ENCODE peak calls at places on chromosomes 11 and 22, in five cellular contexts. T, P, V, W and B are unnamed samples. For H3K4me1, the result is how much of the 10 kb centered on the place peaks cover.

GRCh38 chr11:59201376-59201775 is 11.4 kb downstream of the MPEG1 start:
- DNase-seq in T (no peak), P (no peak), V (no peak), W (no peak), B (no peak)

GRCh38 chr11:68315581-68315920 is 3.2 kb downstream of the LRP5 start:
- DNase-seq in T (peak), P (no peak), V (no peak), W (no peak), B (no peak)

GRCh38 chr11:125371451-125371935 is 124.6 kb downstream of the FEZ1 start:
- DNase-seq in T (no peak), P (no peak), V (no peak), W (no peak), B (no peak)

GRCh38 chr11:58958500-58958899 is 19.2 kb downstream of the GLYATL1 start:
- DNase-seq in T (peak), P (peak), V (no peak), W (no peak), B (peak)

GRCh38 chr22:37262346-37262745 is 18.3 kb upstream of the RAC2 start:
- DNase-seq in T (no peak), P (no peak), V (no peak), W (no peak), B (no peak)

GRCh38 chr11:88104408-88104807 is 70.8 kb downstream of the RAB38 start:
- DNase-seq in T (no peak), P (no peak), V (no peak), W (no peak), B (no peak)

GRCh38 chr11:126459691-126460404 is 104.4 kb downstream of the ST3GAL4 start:
- DNase-seq in T (no peak), P (no peak), V (no peak), W (peak), B (no peak)

GRCh38 chr11:73995731-73996130 is 13.1 kb upstream of the UCP2 start:
- DNase-seq in T (no peak), P (no peak), V (no peak), W (no peak), B (no peak)

GRCh38 chr11:97703815-97704214 is 1314.0 kb downstream of the JRKL start:
- DNase-seq in T (no peak), P (no peak), V (no peak), W (no peak), B (no peak)

GRCh38 chr22:44701824-44702478 is at the start of gene PRR5:
- DNase-seq in T (peak), P (peak), V (peak), W (peak), B (peak)

GRCh38 chr11:67465190-67465522 is 3.9 kb downstream of the TMEM134 start:
- DNase-seq in T (peak), P (no peak), V (no peak), W (no peak), B (no peak)

GRCh38 chr22:43370045-43370444 is 26.9 kb upstream of the SCUBE1 start:
- DNase-seq in T (no peak), P (no peak), V (no peak), W (no peak), B (no peak)

GRCh38 chr22:18024276-18024939 is at the start of gene MICAL3:
- DNase-seq in T (peak), P (peak), V (peak), W (peak), B (no peak)

GRCh38 chr11:57322881-57323467 is 1.8 kb downstream of the TNKS1BP1 start:
- DNase-seq in T (no peak), P (no peak), V (no peak), W (no peak), B (no peak)

GRCh38 chr11:69326622-69327219 is 32.8 kb downstream of the MYEOV start:
- DNase-seq in T (peak), P (no peak), V (no peak), W (no peak), B (no peak)

GRCh38 chr22:43858156-43858895 is 4.0 kb downstream of the SULT4A1 start:
- DNase-seq in T (no peak), P (no peak), V (peak), W (no peak), B (no peak)

DNA sequence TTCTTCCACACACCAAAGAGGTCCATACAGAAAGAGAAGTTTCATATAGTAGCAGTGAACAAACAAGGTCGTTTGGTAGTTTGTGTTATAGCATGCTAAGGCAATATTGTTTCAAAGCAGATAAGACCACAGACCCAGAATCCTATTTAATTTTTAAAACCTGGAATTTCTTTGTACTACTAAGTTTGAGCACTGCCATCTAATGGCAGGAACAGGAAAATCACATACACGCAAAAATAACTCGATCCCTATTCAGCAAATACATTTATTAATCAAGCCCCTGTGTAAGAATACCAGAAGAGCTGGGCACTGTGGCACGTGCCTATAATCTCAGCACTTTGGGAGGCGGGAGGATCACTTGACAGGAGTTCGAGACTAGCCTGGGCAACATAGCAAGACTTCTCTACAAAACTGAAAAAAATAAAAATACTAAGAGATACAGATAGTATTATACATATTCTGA is 2.9 kb upstream of the BTBD10 start:
- DNase-seq in T (no peak), P (peak), V (no peak), W (no peak), B (no peak)
- H3K4me1 ChIP-seq in T (under half), P (under half), V (under half), W (under half), B (under half)

DNA sequence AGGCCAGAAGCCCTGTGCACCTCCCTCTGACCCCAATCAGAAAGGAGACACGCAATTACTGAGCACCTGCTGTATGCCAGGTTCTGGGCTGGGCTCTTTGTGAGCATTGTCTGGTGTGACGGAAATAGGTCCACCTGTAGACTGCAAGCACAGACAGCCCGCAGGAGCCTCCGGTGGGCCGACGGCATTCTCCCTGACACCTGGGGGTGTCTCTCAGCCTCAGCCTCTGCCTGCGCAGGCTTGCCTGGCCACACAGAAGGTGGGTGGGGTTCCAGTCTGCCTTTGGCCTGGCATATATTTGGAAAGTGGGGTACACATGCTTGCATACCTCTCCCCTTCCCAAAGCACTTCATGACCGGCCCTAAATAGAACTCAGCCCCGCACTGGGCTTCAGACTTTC is 129.3 kb downstream of the BUD13 start:
- DNase-seq in T (peak), P (no peak), V (no peak), W (no peak), B (no peak)
- H3K27ac ChIP-seq in T (no peak), P (no peak), V (no peak), W (no peak), B (no peak)

GRCh38 chr11:105000797-105001196 is 22.2 kb downstream of the CASP5 start:
- DNase-seq in T (no peak), P (no peak), V (no peak), W (no peak), B (no peak)
- TF ChIP-seq CTCF in T (no peak), P (peak), V (no peak), W (peak), B (peak)

GRCh38 chr11:19810852-19811251 is 98.2 kb downstream of the NAV2 start:
- DNase-seq in T (no peak), P (no peak), V (no peak), W (no peak), B (no peak)
- H3K4me1 ChIP-seq in T (under half), P (under half), V (under half), W (half or more), B (half or more)

GRCh38 chr11:65778901-65779668 is 1.7 kb downstream of the AP5B1 start:
- DNase-seq in T (peak), P (no peak), V (no peak), W (no peak), B (no peak)

GRCh38 chr11:65776710-65777141 is 4.0 kb downstream of the AP5B1 start:
- DNase-seq in T (no peak), P (no peak), V (no peak), W (no peak), B (peak)

GRCh38 chr11:65777241-65777640 is 3.5 kb downstream of the AP5B1 start:
- DNase-seq in T (peak), P (no peak), V (no peak), W (no peak), B (peak)

GRCh38 chr11:65778431-65778900 is 2.3 kb downstream of the AP5B1 start:
- DNase-seq in T (peak), P (no peak), V (no peak), W (no peak), B (peak)

DNA sequence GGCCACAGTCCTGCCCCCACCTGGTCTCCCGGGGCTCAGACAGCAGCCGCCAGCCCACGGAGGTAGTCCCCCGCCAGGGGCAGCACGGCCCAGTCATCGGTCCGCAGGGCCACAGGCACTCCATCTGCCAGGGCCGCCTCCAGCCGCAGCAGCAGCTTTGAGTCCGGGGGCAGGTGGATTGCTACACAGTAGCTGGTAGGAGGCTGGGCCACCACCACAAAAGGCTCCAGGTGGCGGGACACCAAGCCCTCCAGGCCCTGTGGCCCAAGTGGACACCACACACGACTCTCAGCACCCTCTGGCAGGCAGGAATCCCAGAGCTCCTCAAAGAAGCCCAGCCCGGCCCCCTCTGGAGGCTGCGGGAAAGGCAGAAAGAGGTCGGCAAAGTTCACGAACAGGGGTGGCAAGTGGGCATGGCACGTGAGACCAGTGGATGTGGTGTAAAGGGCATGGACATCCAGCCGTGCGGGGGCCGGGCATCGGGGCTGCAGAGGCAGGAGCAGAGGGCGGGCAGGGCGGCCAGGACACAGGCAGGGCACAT is 2.9 kb downstream of the AP5B1 start:
- DNase-seq in T (peak), P (no peak), V (no peak), W (no peak), B (peak)
- H3K27ac ChIP-seq in T (no peak), P (no peak), V (no peak), W (no peak), B (no peak)

DNA sequence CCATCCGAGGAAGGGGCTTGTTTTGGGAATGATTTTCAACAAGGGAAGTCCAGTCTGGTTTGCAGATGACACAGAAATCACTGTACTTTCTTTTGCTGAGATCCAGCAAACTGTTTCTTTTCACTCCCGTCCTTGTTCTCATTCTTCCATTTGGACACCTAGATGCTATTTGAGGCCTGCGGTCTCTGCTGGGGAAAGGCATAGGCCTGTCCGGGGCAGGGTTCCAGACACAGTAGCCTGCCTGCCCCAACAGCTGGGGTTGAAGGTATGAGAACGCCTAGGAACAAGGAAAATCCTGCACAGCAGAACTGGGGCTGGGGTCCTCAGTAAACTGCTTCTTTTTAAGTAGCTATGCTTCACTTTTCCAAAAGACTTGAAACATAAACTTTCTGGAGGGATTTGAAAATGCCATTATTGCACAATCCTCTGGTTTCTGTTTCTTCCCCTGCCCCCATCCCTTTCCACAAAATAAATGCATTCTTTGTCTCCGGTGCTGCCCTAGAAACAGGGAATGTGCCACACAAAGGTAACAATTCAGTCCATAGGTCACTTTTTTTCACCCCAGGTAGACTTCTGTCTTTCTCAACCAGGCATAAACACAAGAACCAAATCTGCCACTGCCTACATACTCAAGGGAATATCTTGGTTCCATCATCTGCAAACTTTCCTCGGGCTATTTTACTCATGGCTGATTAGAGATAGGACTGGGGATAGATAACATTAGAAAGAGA is 174.8 kb upstream of the MTMR2 start:
- DNase-seq in T (peak), P (no peak), V (no peak), W (no peak), B (no peak)
- TF ChIP-seq CTCF in T (no peak), P (no peak), V (no peak), W (no peak), B (no peak)

GRCh38 chr11:1522081-1522424 is 35.5 kb upstream of the MOB2 start:
- DNase-seq in T (no peak), P (no peak), V (no peak), W (no peak), B (no peak)
- H3K4me1 ChIP-seq in T (under half), P (under half), V (under half), W (half or more), B (under half)

GRCh38 chr11:61378713-61379313 is 13.6 kb upstream of the TMEM216 start:
- DNase-seq in T (no peak), P (peak), V (peak), W (no peak), B (peak)

GRCh38 chr11:61372659-61373058 is 10.5 kb downstream of the TMEM138 start:
- DNase-seq in T (no peak), P (no peak), V (no peak), W (no peak), B (no peak)

GRCh38 chr11:61375709-61376108 is 13.5 kb downstream of the TMEM138 start:
- DNase-seq in T (no peak), P (peak), V (no peak), W (no peak), B (no peak)

GRCh38 chr11:61380914-61381313 is 11.5 kb upstream of the TMEM216 start:
- DNase-seq in T (no peak), P (no peak), V (no peak), W (no peak), B (no peak)

DNA sequence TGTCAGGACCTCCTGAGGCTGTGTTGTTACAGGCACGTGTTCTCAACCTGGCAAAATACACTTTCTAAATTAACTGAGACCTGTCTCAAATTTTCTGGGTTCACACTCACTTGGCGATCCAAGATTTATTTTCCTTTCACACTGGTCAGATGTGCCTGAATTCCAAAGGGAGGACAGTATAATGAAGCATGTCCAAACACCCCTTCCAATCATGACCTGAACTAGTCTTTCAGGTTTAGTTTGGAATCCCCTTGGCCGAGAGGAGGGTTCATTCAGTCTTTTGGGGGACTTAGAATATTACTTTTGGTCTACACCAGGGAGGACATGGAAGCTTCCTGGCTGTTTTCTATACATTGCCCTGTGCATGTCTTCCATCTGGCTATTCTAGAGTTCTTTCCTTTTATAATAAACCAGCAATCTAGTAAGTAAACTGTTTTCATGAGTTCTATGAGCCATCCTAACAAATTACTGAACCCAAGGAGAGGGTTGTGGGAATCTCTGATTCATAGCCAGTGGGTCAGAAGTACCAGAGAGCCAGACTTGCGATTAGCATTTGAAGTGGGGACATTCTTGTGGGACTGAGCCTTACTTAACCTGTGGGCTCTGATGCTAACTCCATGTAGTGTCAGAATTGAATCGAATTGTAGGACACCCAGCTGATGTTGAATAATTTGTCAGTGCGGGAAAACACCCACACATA is 14.8 kb upstream of the TMEM216 start:
- DNase-seq in T (no peak), P (no peak), V (no peak), W (no peak), B (no peak)
- H3K27ac ChIP-seq in T (no peak), P (no peak), V (no peak), W (no peak), B (no peak)

DNA sequence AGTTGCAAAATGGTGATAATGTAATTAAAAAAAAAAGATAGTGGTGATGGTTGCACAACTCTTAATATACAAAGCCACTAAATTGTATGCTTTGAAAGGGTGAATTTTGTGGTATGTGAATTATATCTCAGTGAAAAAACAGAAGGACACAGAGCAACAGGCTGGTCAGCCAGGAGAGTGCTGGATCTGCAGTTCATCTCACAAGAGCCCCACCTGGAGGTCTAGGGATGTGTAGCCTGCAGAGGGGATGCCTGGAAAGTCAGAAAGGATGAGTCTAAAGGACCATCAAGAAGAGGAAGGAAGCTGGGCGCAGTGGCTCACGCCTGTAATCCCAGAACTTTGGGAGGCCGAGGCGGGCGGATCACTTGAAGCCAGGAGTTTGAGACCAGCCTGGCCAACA is 9.0 kb downstream of the POLR3H start:
- DNase-seq in T (no peak), P (no peak), V (no peak), W (no peak), B (no peak)
- TF ChIP-seq CTCF in T (no peak), P (no peak), V (no peak), W (no peak), B (no peak)

GRCh38 chr11:83713701-83714100 is 427.5 kb upstream of the CCDC90B start:
- DNase-seq in T (no peak), P (peak), V (peak), W (no peak), B (no peak)
- H3K4me1 ChIP-seq in T (under half), P (under half), V (under half), W (under half), B (under half)